ENCODE peak calls at places on chromosomes 6 and 20, in seven cellular contexts. E is CD8-positive, alpha-beta T cell; L is endothelial cell of umbilical vein; Y is cardiac muscle cell; O is psoas muscle; Z is IMR-90; K is transverse colon. T is an unnamed sample.
A peak's percentile ranks its signal among the peaks of the same experiment; 100 is the strongest.

GRCh38 chr6:90370493-90370959 is 73.9 kb upstream of the BACH2 start:
- DNase-seq in E (no peak), L (no peak), Y (no peak), O (no peak), Z (peak; percentile 34), K (no peak), T (no peak)

GRCh38 chr6:10230533-10230932 is 184.3 kb downstream of the TFAP2A start:
- DNase-seq in E (no peak), L (no peak), Y (no peak), O (no peak), Z (no peak), K (no peak), T (no peak)

GRCh38 chr6:168817558-168818159 is 376.7 kb downstream of the SMOC2 start:
- DNase-seq in E (no peak), L (no peak), Y (no peak), O (no peak), Z (no peak), K (no peak), T (no peak)

GRCh38 chr6:26556263-26557070 is 18.3 kb downstream of the HMGN4 start:
- DNase-seq in E (no peak), L (peak; percentile 59), Y (no peak), O (no peak), Z (peak; percentile 97), K (no peak), T (peak; percentile 46)

GRCh38 chr20:4800676-4801449 is 79.2 kb downstream of the PRND start:
- DNase-seq in E (no peak), L (no peak), Y (no peak), O (no peak), Z (no peak), K (no peak), T (no peak)

GRCh38 chr20:50226093-50226974 is 35.7 kb downstream of the CEBPB start:
- DNase-seq in E (no peak), L (no peak), Y (no peak), O (no peak), Z (peak; percentile 68), K (peak; percentile 45), T (no peak)

GRCh38 chr20:25676164-25676809 is 20.4 kb downstream of the ZNF337 start:
- DNase-seq in E (no peak), L (no peak), Y (no peak), O (no peak), Z (peak; percentile 82), K (no peak), T (no peak)

GRCh38 chr6:138864343-138864890 is 68.5 kb downstream of the ECT2L start:
- DNase-seq in E (no peak), L (no peak), Y (no peak), O (no peak), Z (peak; percentile 13), K (no peak), T (no peak)

GRCh38 chr20:11544029-11544678 is 373.5 kb upstream of the BTBD3 start:
- DNase-seq in E (no peak), L (peak; percentile 74), Y (peak; percentile 69), O (no peak), Z (peak; percentile 75), K (peak; percentile 14), T (no peak)

GRCh38 chr20:62354811-62355341 is 12.2 kb downstream of the LAMA5 start:
- DNase-seq in E (no peak), L (no peak), Y (no peak), O (peak; percentile 39), Z (no peak), K (no peak), T (no peak)

GRCh38 chr20:4449977-4450715 is 271.6 kb upstream of the PRND start:
- DNase-seq in E (no peak), L (no peak), Y (peak; percentile 67), O (no peak), Z (peak; percentile 71), K (no peak), T (no peak)

GRCh38 chr20:24781061-24781980 is 167.7 kb upstream of the CST7 start:
- DNase-seq in E (no peak), L (no peak), Y (peak; percentile 33), O (peak; percentile 23), Z (peak; percentile 36), K (no peak), T (no peak)

GRCh38 chr6:41055149-41055548 is 2.1 kb downstream of the APOBEC2 start:
- DNase-seq in E (no peak), L (no peak), Y (peak; percentile 74), O (no peak), Z (peak; percentile 6), K (no peak), T (no peak)

GRCh38 chr20:63494420-63495166 is 4.3 kb downstream of the EEF1A2 start:
- DNase-seq in E (no peak), L (no peak), Y (no peak), O (peak; percentile 59), Z (no peak), K (no peak), T (peak; percentile 15)

GRCh38 chr20:63495167-63495720 is 3.6 kb downstream of the EEF1A2 start:
- DNase-seq in E (no peak), L (no peak), Y (no peak), O (no peak), Z (no peak), K (no peak), T (no peak)

GRCh38 chr20:63492982-63493381 is 5.9 kb downstream of the EEF1A2 start:
- DNase-seq in E (no peak), L (no peak), Y (no peak), O (no peak), Z (no peak), K (no peak), T (no peak)

GRCh38 chr20:63493563-63494020 is 5.3 kb downstream of the EEF1A2 start:
- DNase-seq in E (no peak), L (no peak), Y (no peak), O (no peak), Z (no peak), K (no peak), T (no peak)

DNA sequence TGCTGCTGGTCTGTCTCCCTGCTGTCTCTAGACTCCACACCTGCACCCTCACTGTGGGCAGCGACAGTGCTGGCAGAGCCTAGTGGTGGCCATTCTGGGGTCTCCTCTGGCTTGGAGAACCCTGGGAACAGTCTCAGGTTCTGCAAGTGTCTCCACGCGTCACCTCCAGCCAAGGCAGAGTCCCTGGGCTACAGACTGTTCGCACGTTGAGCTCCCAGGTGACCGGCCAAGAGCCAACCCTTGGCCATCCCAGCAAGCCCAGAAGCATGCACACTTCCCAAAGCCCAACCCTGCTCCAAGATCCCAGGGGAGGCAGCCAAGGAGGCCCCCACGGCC is 4.8 kb downstream of the EEF1A2 start:
- DNase-seq in E (no peak), L (no peak), Y (no peak), O (no peak), Z (no peak), K (no peak), T (peak; percentile 10)
- H3K27me3 ChIP-seq in E (peaks cover 11% of the 10 kb centered on the region), L (no peaks in the 10 kb centered on the region), Y (no peaks in the 10 kb centered on the region), O (no peaks in the 10 kb centered on the region), Z (peaks cover 6% of the 10 kb centered on the region), K (peaks cover 57% of the 10 kb centered on the region), T (peaks cover 66% of the 10 kb centered on the region)

GRCh38 chr6:31202259-31203166 is 32.0 kb upstream of the POU5F1 start:
- DNase-seq in E (no peak), L (peak; percentile 40), Y (no peak), O (no peak), Z (no peak), K (no peak), T (no peak)

GRCh38 chr6:31193206-31193605 is 22.7 kb upstream of the POU5F1 start:
- DNase-seq in E (no peak), L (no peak), Y (no peak), O (no peak), Z (no peak), K (no peak), T (no peak)

GRCh38 chr6:31194271-31194834 is 23.9 kb upstream of the POU5F1 start:
- DNase-seq in E (no peak), L (no peak), Y (no peak), O (no peak), Z (no peak), K (no peak), T (no peak)

GRCh38 chr6:31203345-31203979 is 33.0 kb upstream of the POU5F1 start:
- DNase-seq in E (peak; percentile 45), L (no peak), Y (no peak), O (no peak), Z (peak; percentile 71), K (peak; percentile 55), T (no peak)

GRCh38 chr6:31197559-31198305 is 27.2 kb upstream of the POU5F1 start:
- DNase-seq in E (peak; percentile 90), L (peak; percentile 74), Y (peak; percentile 88), O (peak; percentile 94), Z (peak; percentile 72), K (peak; percentile 95), T (peak; percentile 91)
- TF ChIP-seq CTCF in E (no peak), L (no peak), Y (no peak), O (no peak), Z (no peak), K (no peak), T (no peak)

DNA sequence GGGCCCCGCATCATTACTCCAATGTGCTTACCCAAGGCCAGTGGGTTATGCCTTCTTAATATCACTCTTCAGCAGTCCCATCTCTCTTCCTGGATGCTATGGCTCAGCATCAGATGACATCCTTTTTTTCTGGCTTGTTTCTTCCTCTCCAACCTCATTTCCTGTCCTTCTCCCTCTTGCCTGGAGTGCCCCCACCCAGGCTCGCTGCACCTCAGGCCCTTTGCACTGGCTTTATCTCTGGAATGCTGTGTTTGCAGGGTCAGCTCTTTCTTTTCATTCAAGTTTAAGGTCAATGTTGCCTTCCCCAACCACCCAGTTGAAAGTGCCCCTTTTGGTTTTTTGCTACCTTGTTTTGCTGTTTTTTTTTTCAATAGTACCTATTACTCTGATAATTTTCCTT is 36.7 kb downstream of the CD40 start:
- DNase-seq in E (no peak), L (no peak), Y (no peak), O (no peak), Z (no peak), K (no peak), T (no peak)
- H3K27me3 ChIP-seq in E (no peaks in the 10 kb centered on the region), L (no peaks in the 10 kb centered on the region), Y (no peaks in the 10 kb centered on the region), O (peaks cover 25% of the 10 kb centered on the region), Z (peaks cover 21% of the 10 kb centered on the region), K (peaks cover 30% of the 10 kb centered on the region), T (peaks cover 100% of the 10 kb centered on the region)

GRCh38 chr6:12232339-12232738 is 57.8 kb upstream of the EDN1 start:
- DNase-seq in E (no peak), L (no peak), Y (no peak), O (no peak), Z (peak; percentile 28), K (no peak), T (no peak)
- TF ChIP-seq CTCF in E (no peak), L (no peak), Y (no peak), O (no peak), Z (no peak), K (no peak), T (no peak)

GRCh38 chr20:21508230-21509078 is 5.4 kb downstream of the NKX2-2 start:
- DNase-seq in E (no peak), L (no peak), Y (no peak), O (no peak), Z (no peak), K (no peak), T (no peak)
- H3K27me3 ChIP-seq in E (peaks cover 49% of the 10 kb centered on the region), L (peaks cover 75% of the 10 kb centered on the region), Y (peaks cover 100% of the 10 kb centered on the region), O (peaks cover 100% of the 10 kb centered on the region), Z (peaks cover 80% of the 10 kb centered on the region), K (peaks cover 100% of the 10 kb centered on the region), T (peaks cover 100% of the 10 kb centered on the region)

DNA sequence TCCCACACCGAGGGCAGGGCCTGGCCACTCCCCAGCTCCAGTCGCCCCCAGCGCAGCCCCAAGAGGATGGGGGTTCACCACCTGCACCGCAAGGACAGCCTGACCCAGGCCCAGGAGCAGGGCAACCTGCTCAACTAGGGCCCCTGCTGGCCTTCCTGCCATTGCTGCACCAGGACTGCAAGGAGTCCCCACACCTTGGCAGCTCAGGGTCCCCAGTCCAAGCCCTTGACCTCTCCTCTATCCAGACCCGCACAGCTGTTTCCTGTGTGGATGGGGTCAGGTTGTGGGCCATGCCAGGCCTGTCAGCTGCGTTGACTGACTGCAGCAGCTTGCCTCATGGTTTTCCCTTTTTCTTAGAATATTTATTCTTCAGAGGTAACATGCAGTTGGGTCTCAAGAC is 4.4 kb downstream of the LRRC73 start:
- DNase-seq in E (no peak), L (no peak), Y (no peak), O (no peak), Z (no peak), K (no peak), T (no peak)
- TF ChIP-seq CTCF in E (no peak), L (no peak), Y (no peak), O (no peak), Z (no peak), K (no peak), T (no peak)

T was measured in left ventricle myocardium inferior.